ENCODE peak calls at places on chromosomes 6 and 20, in six cellular contexts. One of them, this sample, is unnamed.

GRCh38 chr6:41901882-41902519 is 6.8 kb upstream of the USP49 start:
- DNase-seq in heart right ventricle: peak
- DNase-seq in cardiac muscle cell: peak
- DNase-seq in HL-60: no peak
- DNase-seq in CD8-positive, alpha-beta memory T cell: peak
- DNase-seq in ovary: no peak
- DNase-seq in this sample: no peak

GRCh38 chr6:44462335-44462734 is 74.8 kb downstream of the CDC5L start:
- DNase-seq in heart right ventricle: no peak
- DNase-seq in cardiac muscle cell: no peak
- DNase-seq in HL-60: no peak
- DNase-seq in CD8-positive, alpha-beta memory T cell: no peak
- DNase-seq in ovary: no peak
- DNase-seq in this sample: no peak

GRCh38 chr6:1436334-1437306 is 47.2 kb downstream of the FOXF2 start:
- DNase-seq in heart right ventricle: peak
- DNase-seq in cardiac muscle cell: peak
- DNase-seq in HL-60: no peak
- DNase-seq in CD8-positive, alpha-beta memory T cell: no peak
- DNase-seq in ovary: no peak
- DNase-seq in this sample: peak

GRCh38 chr6:90658497-90658896 is 71.6 kb upstream of the MAP3K7 start:
- DNase-seq in heart right ventricle: no peak
- DNase-seq in cardiac muscle cell: no peak
- DNase-seq in HL-60: no peak
- DNase-seq in CD8-positive, alpha-beta memory T cell: no peak
- DNase-seq in ovary: no peak
- DNase-seq in this sample: no peak

GRCh38 chr20:19072988-19073387 is 139.5 kb upstream of the SLC24A3 start:
- DNase-seq in heart right ventricle: no peak
- DNase-seq in cardiac muscle cell: no peak
- DNase-seq in HL-60: no peak
- DNase-seq in CD8-positive, alpha-beta memory T cell: no peak
- DNase-seq in ovary: no peak
- DNase-seq in this sample: no peak

GRCh38 chr6:145789443-145789842 is 25.2 kb downstream of the FBXO30 start:
- DNase-seq in heart right ventricle: no peak
- DNase-seq in cardiac muscle cell: peak
- DNase-seq in HL-60: no peak
- DNase-seq in CD8-positive, alpha-beta memory T cell: no peak
- DNase-seq in ovary: no peak
- DNase-seq in this sample: no peak

GRCh38 chr20:19783966-19784401 is 25.9 kb downstream of the RIN2 start:
- DNase-seq in heart right ventricle: no peak
- DNase-seq in cardiac muscle cell: peak
- DNase-seq in HL-60: no peak
- DNase-seq in CD8-positive, alpha-beta memory T cell: no peak
- DNase-seq in ovary: no peak
- DNase-seq in this sample: no peak

GRCh38 chr6:121436966-121437756 is 1.7 kb downstream of the GJA1 start:
- DNase-seq in heart right ventricle: peak
- DNase-seq in cardiac muscle cell: peak
- DNase-seq in HL-60: no peak
- DNase-seq in CD8-positive, alpha-beta memory T cell: no peak
- DNase-seq in ovary: peak
- DNase-seq in this sample: peak

GRCh38 chr6:65006788-65007187 is 700.2 kb downstream of the EYS start:
- DNase-seq in heart right ventricle: no peak
- DNase-seq in cardiac muscle cell: no peak
- DNase-seq in HL-60: no peak
- DNase-seq in CD8-positive, alpha-beta memory T cell: no peak
- DNase-seq in ovary: no peak
- DNase-seq in this sample: no peak

GRCh38 chr6:21538186-21538798 is 55.3 kb upstream of the SOX4 start:
- DNase-seq in heart right ventricle: no peak
- DNase-seq in cardiac muscle cell: peak
- DNase-seq in HL-60: no peak
- DNase-seq in CD8-positive, alpha-beta memory T cell: no peak
- DNase-seq in ovary: no peak
- DNase-seq in this sample: no peak

GRCh38 chr6:89781070-89782034 is 38.2 kb downstream of the MDN1 start:
- DNase-seq in heart right ventricle: no peak
- DNase-seq in cardiac muscle cell: no peak
- DNase-seq in HL-60: no peak
- DNase-seq in CD8-positive, alpha-beta memory T cell: no peak
- DNase-seq in ovary: no peak
- DNase-seq in this sample: no peak

GRCh38 chr6:111337715-111338333 is 145.2 kb downstream of the REV3L start:
- DNase-seq in heart right ventricle: no peak
- DNase-seq in cardiac muscle cell: no peak
- DNase-seq in HL-60: no peak
- DNase-seq in CD8-positive, alpha-beta memory T cell: no peak
- DNase-seq in ovary: no peak
- DNase-seq in this sample: no peak

GRCh38 chr20:34997171-34997570 is 41.5 kb downstream of the MYH7B start:
- DNase-seq in heart right ventricle: no peak
- DNase-seq in cardiac muscle cell: peak
- DNase-seq in HL-60: no peak
- DNase-seq in CD8-positive, alpha-beta memory T cell: no peak
- DNase-seq in ovary: peak
- DNase-seq in this sample: no peak

GRCh38 chr6:41072836-41073202 is at the start of gene NFYA:
- DNase-seq in heart right ventricle: no peak
- DNase-seq in cardiac muscle cell: no peak
- DNase-seq in HL-60: peak
- DNase-seq in CD8-positive, alpha-beta memory T cell: no peak
- DNase-seq in ovary: no peak
- DNase-seq in this sample: no peak

GRCh38 chr20:45311589-45312211 is 3.6 kb upstream of the MATN4 start:
- DNase-seq in heart right ventricle: no peak
- DNase-seq in cardiac muscle cell: peak
- DNase-seq in HL-60: peak
- DNase-seq in CD8-positive, alpha-beta memory T cell: peak
- DNase-seq in ovary: peak
- DNase-seq in this sample: peak

GRCh38 chr6:46642928-46643751 is 9.5 kb downstream of the CYP39A1 start:
- DNase-seq in heart right ventricle: no peak
- DNase-seq in cardiac muscle cell: no peak
- DNase-seq in HL-60: no peak
- DNase-seq in CD8-positive, alpha-beta memory T cell: no peak
- DNase-seq in ovary: no peak
- DNase-seq in this sample: no peak

GRCh38 chr6:157034433-157035230 is 257.5 kb downstream of the ARID1B start:
- DNase-seq in heart right ventricle: no peak
- DNase-seq in cardiac muscle cell: peak
- DNase-seq in HL-60: no peak
- DNase-seq in CD8-positive, alpha-beta memory T cell: no peak
- DNase-seq in ovary: no peak
- DNase-seq in this sample: no peak

GRCh38 chr20:9400371-9401025 is 113.9 kb upstream of the LAMP5 start:
- DNase-seq in heart right ventricle: no peak
- DNase-seq in cardiac muscle cell: no peak
- DNase-seq in HL-60: no peak
- DNase-seq in CD8-positive, alpha-beta memory T cell: no peak
- DNase-seq in ovary: no peak
- DNase-seq in this sample: no peak

GRCh38 chr6:12324096-12324495 is 33.9 kb downstream of the EDN1 start:
- DNase-seq in heart right ventricle: no peak
- DNase-seq in cardiac muscle cell: peak
- DNase-seq in HL-60: no peak
- DNase-seq in CD8-positive, alpha-beta memory T cell: no peak
- DNase-seq in ovary: no peak
- DNase-seq in this sample: peak

GRCh38 chr20:58439974-58440767 is 51.1 kb downstream of the VAPB start:
- DNase-seq in heart right ventricle: no peak
- DNase-seq in cardiac muscle cell: peak
- DNase-seq in HL-60: no peak
- DNase-seq in CD8-positive, alpha-beta memory T cell: no peak
- DNase-seq in ovary: no peak
- DNase-seq in this sample: no peak

GRCh38 chr6:53347250-53347920 is 1.4 kb downstream of the ELOVL5 start:
- DNase-seq in heart right ventricle: no peak
- DNase-seq in cardiac muscle cell: peak
- DNase-seq in HL-60: no peak
- DNase-seq in CD8-positive, alpha-beta memory T cell: peak
- DNase-seq in ovary: no peak
- DNase-seq in this sample: no peak

GRCh38 chr20:57588596-57588995 is 27.7 kb downstream of the PCK1 start:
- DNase-seq in heart right ventricle: no peak
- DNase-seq in cardiac muscle cell: no peak
- DNase-seq in HL-60: no peak
- DNase-seq in CD8-positive, alpha-beta memory T cell: no peak
- DNase-seq in ovary: no peak
- DNase-seq in this sample: no peak

GRCh38 chr6:37456126-37456525 is 23.1 kb downstream of the CMTR1 start:
- DNase-seq in heart right ventricle: no peak
- DNase-seq in cardiac muscle cell: peak
- DNase-seq in HL-60: no peak
- DNase-seq in CD8-positive, alpha-beta memory T cell: no peak
- DNase-seq in ovary: no peak
- DNase-seq in this sample: no peak

GRCh38 chr6:73774311-73774766 is 78.3 kb downstream of the CD109 start:
- DNase-seq in heart right ventricle: peak
- DNase-seq in cardiac muscle cell: peak
- DNase-seq in HL-60: no peak
- DNase-seq in CD8-positive, alpha-beta memory T cell: no peak
- DNase-seq in ovary: no peak
- DNase-seq in this sample: no peak

GRCh38 chr20:58555078-58555765 is 40.0 kb upstream of the APCDD1L start:
- DNase-seq in heart right ventricle: no peak
- DNase-seq in cardiac muscle cell: peak
- DNase-seq in HL-60: no peak
- DNase-seq in CD8-positive, alpha-beta memory T cell: no peak
- DNase-seq in ovary: no peak
- DNase-seq in this sample: no peak

GRCh38 chr6:14818422-14818884 is 427.4 kb upstream of the JARID2 start:
- DNase-seq in heart right ventricle: peak
- DNase-seq in cardiac muscle cell: peak
- DNase-seq in HL-60: peak
- DNase-seq in CD8-positive, alpha-beta memory T cell: no peak
- DNase-seq in ovary: no peak
- DNase-seq in this sample: no peak

GRCh38 chr20:45467861-45468260 is 1.7 kb upstream of the WFDC2 start:
- DNase-seq in heart right ventricle: no peak
- DNase-seq in cardiac muscle cell: no peak
- DNase-seq in HL-60: no peak
- DNase-seq in CD8-positive, alpha-beta memory T cell: no peak
- DNase-seq in ovary: no peak
- DNase-seq in this sample: no peak

GRCh38 chr6:144036064-144036873 is 28.2 kb upstream of the PLAGL1 start:
- DNase-seq in heart right ventricle: no peak
- DNase-seq in cardiac muscle cell: peak
- DNase-seq in HL-60: peak
- DNase-seq in CD8-positive, alpha-beta memory T cell: no peak
- DNase-seq in ovary: no peak
- DNase-seq in this sample: peak

GRCh38 chr20:38962898-38963484 is 847 bp downstream of the DHX35 start:
- DNase-seq in heart right ventricle: no peak
- DNase-seq in cardiac muscle cell: no peak
- DNase-seq in HL-60: no peak
- DNase-seq in CD8-positive, alpha-beta memory T cell: no peak
- DNase-seq in ovary: no peak
- DNase-seq in this sample: no peak

GRCh38 chr6:11586574-11586973 is 49.0 kb downstream of the TMEM170B start:
- DNase-seq in heart right ventricle: no peak
- DNase-seq in cardiac muscle cell: peak
- DNase-seq in HL-60: no peak
- DNase-seq in CD8-positive, alpha-beta memory T cell: no peak
- DNase-seq in ovary: no peak
- DNase-seq in this sample: no peak

GRCh38 chr6:129029778-129030177 is 146.8 kb downstream of the LAMA2 start:
- DNase-seq in heart right ventricle: no peak
- DNase-seq in cardiac muscle cell: no peak
- DNase-seq in HL-60: no peak
- DNase-seq in CD8-positive, alpha-beta memory T cell: no peak
- DNase-seq in ovary: no peak
- DNase-seq in this sample: no peak

GRCh38 chr6:146883640-146884531 is 285.1 kb downstream of the ADGB start:
- DNase-seq in heart right ventricle: no peak
- DNase-seq in cardiac muscle cell: no peak
- DNase-seq in HL-60: no peak
- DNase-seq in CD8-positive, alpha-beta memory T cell: no peak
- DNase-seq in ovary: no peak
- DNase-seq in this sample: no peak

GRCh38 chr6:133748628-133749027 is 140.3 kb upstream of the TCF21 start:
- DNase-seq in heart right ventricle: no peak
- DNase-seq in cardiac muscle cell: peak
- DNase-seq in HL-60: no peak
- DNase-seq in CD8-positive, alpha-beta memory T cell: no peak
- DNase-seq in ovary: no peak
- DNase-seq in this sample: peak
- H3K4me3 ChIP-seq in heart right ventricle: no peak
- H3K4me3 ChIP-seq in cardiac muscle cell: no peak
- H3K4me3 ChIP-seq in HL-60: no peak
- H3K4me3 ChIP-seq in CD8-positive, alpha-beta memory T cell: no peak
- H3K4me3 ChIP-seq in ovary: no peak
- H3K4me3 ChIP-seq in this sample: no peak

DNA sequence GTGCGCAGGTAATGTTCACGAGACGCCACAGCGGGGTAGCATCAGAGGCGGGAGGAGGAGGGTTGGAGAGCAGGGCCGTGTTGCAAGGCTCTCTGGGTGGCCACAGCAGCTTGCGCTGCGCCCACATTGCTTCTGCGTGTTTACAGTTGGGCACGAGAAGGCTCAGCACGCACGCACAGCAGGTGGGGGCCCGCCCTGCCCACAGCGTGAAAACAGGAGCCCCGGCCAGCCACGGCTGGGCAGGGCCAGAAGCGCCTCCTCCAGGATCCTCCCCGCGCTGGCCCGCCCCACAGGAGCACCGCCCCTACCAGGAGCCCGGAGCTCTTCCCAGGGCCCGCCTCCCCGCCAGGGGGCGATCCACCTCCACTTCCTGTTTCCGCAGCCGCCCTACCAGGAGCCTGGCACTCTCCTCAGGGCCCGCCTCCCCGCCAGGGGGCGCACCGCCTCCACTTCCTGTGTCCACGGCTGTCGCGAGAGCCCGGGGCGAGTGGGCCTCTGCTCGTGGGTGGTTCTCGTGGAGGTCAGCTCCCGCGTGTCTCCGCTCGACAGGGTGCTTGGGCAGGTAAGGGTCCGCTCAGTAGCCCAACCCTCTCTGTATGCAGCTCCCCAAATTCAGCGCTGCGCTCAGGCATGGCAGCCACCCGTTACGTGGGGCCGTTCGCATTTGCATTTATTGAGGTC is at the start of gene FAM50B:
- DNase-seq in heart right ventricle: peak
- DNase-seq in cardiac muscle cell: peak
- DNase-seq in HL-60: peak
- DNase-seq in CD8-positive, alpha-beta memory T cell: peak
- DNase-seq in ovary: peak
- DNase-seq in this sample: peak
- H3K4me3 ChIP-seq in heart right ventricle: peak
- H3K4me3 ChIP-seq in cardiac muscle cell: no peak
- H3K4me3 ChIP-seq in HL-60: peak
- H3K4me3 ChIP-seq in CD8-positive, alpha-beta memory T cell: peak
- H3K4me3 ChIP-seq in ovary: peak
- H3K4me3 ChIP-seq in this sample: peak

GRCh38 chr6:30770164-30770563 is 25.8 kb upstream of the IER3 start:
- DNase-seq in heart right ventricle: no peak
- DNase-seq in cardiac muscle cell: no peak
- DNase-seq in HL-60: no peak
- DNase-seq in CD8-positive, alpha-beta memory T cell: no peak
- DNase-seq in ovary: no peak
- DNase-seq in this sample: no peak
- H3K4me3 ChIP-seq in heart right ventricle: no peak
- H3K4me3 ChIP-seq in cardiac muscle cell: no peak
- H3K4me3 ChIP-seq in HL-60: no peak
- H3K4me3 ChIP-seq in CD8-positive, alpha-beta memory T cell: no peak
- H3K4me3 ChIP-seq in ovary: no peak
- H3K4me3 ChIP-seq in this sample: no peak

GRCh38 chr20:41316602-41317535 is 662 bp downstream of the ZHX3 start:
- DNase-seq in heart right ventricle: peak
- DNase-seq in cardiac muscle cell: peak
- DNase-seq in HL-60: peak
- DNase-seq in CD8-positive, alpha-beta memory T cell: peak
- DNase-seq in ovary: peak
- DNase-seq in this sample: peak
- H3K4me3 ChIP-seq in heart right ventricle: peak
- H3K4me3 ChIP-seq in cardiac muscle cell: peak
- H3K4me3 ChIP-seq in HL-60: peak
- H3K4me3 ChIP-seq in CD8-positive, alpha-beta memory T cell: peak
- H3K4me3 ChIP-seq in ovary: peak
- H3K4me3 ChIP-seq in this sample: peak